ENCODE peak calls at places on chromosomes 16 and 17, in nine cellular contexts. S is sciatic nerve; P is T-helper 9 cell; Y is PC-3; N is right atrium auricular region; O is psoas muscle; G is midbrain; D is RWPE1; C is activated CD4-positive, alpha-beta T cell treated with anti-CD3 and anti-CD28 coated beads, Interleukin-2, amount 10 ng/mL, durations not matched to agents 7 days and 5 days. J is an unnamed sample.

GRCh38 chr16:80407265-80407987 is 133.4 kb upstream of the DYNLRB2 start:
- DNase-seq in D (no peak), C (no peak), Y (no peak), P (no peak), G (no peak), O (no peak), N (no peak), S (no peak), J (no peak)

GRCh38 chr16:66525396-66526180 is 24.3 kb downstream of the TK2 start:
- DNase-seq in P (no peak), D (no peak), S (no peak), N (no peak), O (no peak), C (no peak), G (no peak), Y (no peak), J (peak)

GRCh38 chr16:89325861-89326471 is 108.5 kb downstream of the ZNF778 start:
- DNase-seq in S (peak), C (no peak), P (no peak), O (no peak), Y (peak), N (peak), D (no peak), G (peak), J (peak)

GRCh38 chr16:3767333-3767977 is 50.1 kb upstream of the TRAP1 start:
- DNase-seq in P (no peak), Y (no peak), O (no peak), S (no peak), G (no peak), N (no peak), C (no peak), D (no peak), J (no peak)

GRCh38 chr16:58464047-58464915 is 35.7 kb upstream of the NDRG4 start:
- DNase-seq in N (no peak), Y (peak), S (no peak), D (no peak), G (no peak), O (no peak), P (no peak), C (no peak), J (peak)

GRCh38 chr17:37206299-37206698 is 169.5 kb upstream of the C17orf78 start:
- DNase-seq in C (no peak), P (no peak), G (no peak), D (no peak), O (no peak), Y (no peak), N (no peak), S (no peak), J (no peak)

GRCh38 chr16:30065943-30066881 is 652 bp downstream of the ALDOA start:
- DNase-seq in G (no peak), N (no peak), D (peak), O (no peak), P (no peak), S (no peak), C (no peak), Y (no peak), J (peak)

GRCh38 chr16:4410335-4411075 is 5.9 kb downstream of the CORO7 start:
- DNase-seq in Y (peak), C (no peak), G (peak), S (no peak), D (no peak), P (no peak), O (no peak), N (no peak), J (no peak)

J was measured in erythroblast.